ENCODE peak calls at places on chromosomes 13 and 19, in four cellular contexts. L is H1, T is HepG2, C is K562. P is an unnamed sample.
A peak's percentile ranks its signal among the peaks of the same experiment; 100 is the strongest.

GRCh38 chr13:113105032-113105993 is at the start of gene F7:
- DNase-seq in L (no peak), T (peak; percentile 91), C (no peak), P (no peak)

GRCh38 chr13:37995052-37995451 is 125.5 kb upstream of the TRPC4 start:
- DNase-seq in L (no peak), T (no peak), C (no peak), P (no peak)

GRCh38 chr13:103282571-103283450 is 216.6 kb upstream of the SLC10A2 start:
- DNase-seq in L (no peak), T (no peak), C (no peak), P (no peak)

GRCh38 chr13:87677334-87678234 is 6.4 kb downstream of the SLITRK5 start:
- DNase-seq in L (peak; percentile 73), T (peak; percentile 1), C (no peak), P (no peak)

GRCh38 chr13:25301347-25302113 is at the start of gene NUP58:
- DNase-seq in L (peak; percentile 85), T (peak; percentile 84), C (peak; percentile 76), P (peak; percentile 83)

GRCh38 chr13:23825179-23825578 is 64.0 kb downstream of the MIPEP start:
- DNase-seq in L (no peak), T (no peak), C (no peak), P (no peak)

GRCh38 chr13:32538621-32539246 is at the start of gene N4BP2L2:
- DNase-seq in L (peak; percentile 85), T (peak; percentile 96), C (peak; percentile 72), P (peak; percentile 94)

GRCh38 chr19:611506-611869 is 21.8 kb downstream of the HCN2 start:
- DNase-seq in L (no peak), T (no peak), C (no peak), P (no peak)

GRCh38 chr19:17402982-17403855 is 2.2 kb downstream of the BST2 start:
- DNase-seq in L (peak; percentile 88), T (no peak), C (peak; percentile 97), P (no peak)

GRCh38 chr13:112997188-112998135 is 28.4 kb downstream of the MCF2L start:
- DNase-seq in L (no peak), T (no peak), C (no peak), P (no peak)

GRCh38 chr13:47066261-47066660 is 169.4 kb upstream of the HTR2A start:
- DNase-seq in L (no peak), T (no peak), C (no peak), P (no peak)

GRCh38 chr19:4976412-4977298 is 7.7 kb downstream of the KDM4B start:
- DNase-seq in L (peak; percentile 70), T (peak; percentile 53), C (no peak), P (no peak)

GRCh38 chr13:100497394-100497793 is 91.2 kb downstream of the GGACT start:
- DNase-seq in L (no peak), T (no peak), C (no peak), P (no peak)

GRCh38 chr13:23950736-23951510 is 53.6 kb upstream of the C1QTNF9B start:
- DNase-seq in L (no peak), T (no peak), C (no peak), P (no peak)

GRCh38 chr13:20193924-20194631 is 1.3 kb upstream of the GJB2 start:
- DNase-seq in L (no peak), T (no peak), C (no peak), P (no peak)

GRCh38 chr19:45097776-45098520 is 5.0 kb downstream of the PPP1R37 start:
- DNase-seq in L (no peak), T (peak; percentile 90), C (peak; percentile 68), P (no peak)

GRCh38 chr13:44293908-44294735 is 79.5 kb upstream of the SERP2 start:
- DNase-seq in L (no peak), T (no peak), C (no peak), P (no peak)

GRCh38 chr19:38298841-38299680 is 5.0 kb upstream of the C19orf33 start:
- DNase-seq in L (no peak), T (no peak), C (no peak), P (no peak)

GRCh38 chr13:62781866-62782265 is 1366.2 kb upstream of the PCDH20 start:
- DNase-seq in L (no peak), T (no peak), C (no peak), P (no peak)

GRCh38 chr13:43493496-43494000 is 293.2 kb downstream of the ENOX1 start:
- DNase-seq in L (no peak), T (no peak), C (no peak), P (no peak)

GRCh38 chr13:61362522-61362921 is 53.1 kb downstream of the PCDH20 start:
- DNase-seq in L (no peak), T (no peak), C (no peak), P (no peak)

GRCh38 chr13:73842621-73843020 is 291.6 kb downstream of the KLF12 start:
- DNase-seq in L (no peak), T (no peak), C (no peak), P (no peak)

GRCh38 chr13:110944121-110944967 is 29.5 kb upstream of the ANKRD10 start:
- DNase-seq in L (no peak), T (peak; percentile 52), C (peak; percentile 44), P (no peak)

GRCh38 chr13:58953638-58954037 is 1210.1 kb downstream of the DIAPH3 start:
- DNase-seq in L (no peak), T (no peak), C (no peak), P (peak; percentile 87)
- TF ChIP-seq GABPA in L (no peak), T (no peak), C (no peak), P (peak; percentile 26)

GRCh38 chr13:83153833-83154232 is 728.4 kb downstream of the SLITRK1 start:
- DNase-seq in L (no peak), T (no peak), C (no peak), P (no peak)
- TF ChIP-seq ZNF274 in L (no peak), T (no peak), C (no peak), P (no peak)

DNA sequence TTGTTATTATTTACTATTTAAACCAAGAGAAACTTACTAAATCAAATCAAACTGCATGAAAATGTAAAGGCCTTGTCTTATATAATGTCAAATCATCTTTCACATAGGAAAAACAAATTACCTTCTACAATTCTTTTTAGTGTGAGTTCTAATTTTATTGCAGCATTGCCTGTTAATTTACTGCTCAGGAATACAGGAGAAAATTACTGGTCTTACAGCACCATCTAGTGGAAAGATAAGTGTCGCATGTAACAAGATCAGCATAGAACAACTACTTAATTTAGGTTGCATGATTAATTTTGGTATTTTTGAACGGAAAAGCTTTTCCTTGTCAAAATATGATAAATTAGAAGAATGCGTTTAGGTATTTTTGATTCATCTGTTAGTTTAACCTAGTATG is 502.7 kb downstream of the UQCRFS1 start:
- DNase-seq in L (no peak), T (peak; percentile 43), C (peak; percentile 54), P (peak; percentile 3)
- TF ChIP-seq GABPA in L (no peak), T (no peak), C (no peak), P (no peak)

GRCh38 chr13:79779061-79779460 is 298.1 kb downstream of the NDFIP2 start:
- DNase-seq in L (no peak), T (no peak), C (no peak), P (no peak)

GRCh38 chr13:79777504-79777903 is 296.5 kb downstream of the NDFIP2 start:
- DNase-seq in L (no peak), T (no peak), C (no peak), P (no peak)

GRCh38 chr13:79775830-79776229 is 294.9 kb downstream of the NDFIP2 start:
- DNase-seq in L (no peak), T (peak; percentile 38), C (no peak), P (no peak)

GRCh38 chr13:79779761-79780160 is 298.8 kb downstream of the NDFIP2 start:
- DNase-seq in L (no peak), T (peak; percentile 12), C (no peak), P (no peak)

GRCh38 chr13:79776538-79776937 is 295.6 kb downstream of the NDFIP2 start:
- DNase-seq in L (no peak), T (no peak), C (no peak), P (no peak)
- TF ChIP-seq ZNF274 in L (no peak), T (no peak), C (no peak), P (no peak)

DNA sequence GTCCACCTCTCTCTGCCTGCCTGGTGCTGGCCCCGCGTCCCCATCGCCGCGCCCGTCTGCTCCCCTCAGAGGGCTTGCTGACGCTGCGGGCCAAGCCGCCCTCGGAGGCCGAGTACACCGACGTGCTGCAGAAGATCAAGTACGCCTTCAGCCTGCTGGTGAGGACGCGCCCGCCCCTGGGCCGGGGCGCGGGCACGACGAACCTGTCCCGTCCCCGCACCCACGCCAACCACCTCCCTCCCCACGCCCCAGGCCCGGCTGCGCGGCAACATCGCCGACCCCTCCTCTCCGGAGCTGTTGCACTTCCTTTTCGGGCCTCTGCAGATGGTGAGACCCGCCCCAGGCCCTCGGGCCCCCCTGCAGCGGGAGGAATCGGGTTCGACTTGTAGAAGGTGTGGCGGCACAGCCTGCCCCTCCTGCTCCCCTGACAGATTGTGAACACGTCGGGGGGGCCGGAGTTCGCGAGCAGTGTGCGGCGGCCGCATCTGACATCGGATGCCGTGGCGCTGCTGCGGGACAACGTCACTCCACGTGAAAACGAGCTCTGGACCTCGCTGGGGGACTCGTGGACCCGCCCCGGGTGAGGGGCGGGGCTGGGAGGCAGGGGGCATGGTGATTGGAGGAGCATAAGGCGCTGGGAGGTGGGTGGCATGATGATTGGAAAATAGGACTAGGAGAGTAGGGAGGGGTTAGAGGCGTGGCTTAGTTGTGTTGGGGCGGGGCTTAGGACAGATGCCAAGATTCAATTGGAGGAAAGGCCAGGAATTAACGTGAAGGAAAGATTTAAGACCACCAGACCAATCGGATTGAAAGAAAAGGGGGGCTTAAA is 6.6 kb downstream of the EPS8L1 start:
- DNase-seq in L (peak; percentile 74), T (no peak), C (peak; percentile 51), P (no peak)
- TF ChIP-seq GABPA in L (no peak), T (no peak), C (no peak), P (no peak)

GRCh38 chr19:29587059-29587458 is 19.0 kb upstream of the POP4 start:
- DNase-seq in L (no peak), T (no peak), C (no peak), P (no peak)

GRCh38 chr19:29586401-29586800 is 19.7 kb upstream of the POP4 start:
- DNase-seq in L (no peak), T (no peak), C (no peak), P (no peak)

GRCh38 chr19:29579308-29579910 is 26.7 kb upstream of the POP4 start:
- DNase-seq in L (peak; percentile 3), T (no peak), C (no peak), P (no peak)

GRCh38 chr19:29581398-29581797 is 24.7 kb upstream of the POP4 start:
- DNase-seq in L (no peak), T (no peak), C (no peak), P (no peak)

DNA sequence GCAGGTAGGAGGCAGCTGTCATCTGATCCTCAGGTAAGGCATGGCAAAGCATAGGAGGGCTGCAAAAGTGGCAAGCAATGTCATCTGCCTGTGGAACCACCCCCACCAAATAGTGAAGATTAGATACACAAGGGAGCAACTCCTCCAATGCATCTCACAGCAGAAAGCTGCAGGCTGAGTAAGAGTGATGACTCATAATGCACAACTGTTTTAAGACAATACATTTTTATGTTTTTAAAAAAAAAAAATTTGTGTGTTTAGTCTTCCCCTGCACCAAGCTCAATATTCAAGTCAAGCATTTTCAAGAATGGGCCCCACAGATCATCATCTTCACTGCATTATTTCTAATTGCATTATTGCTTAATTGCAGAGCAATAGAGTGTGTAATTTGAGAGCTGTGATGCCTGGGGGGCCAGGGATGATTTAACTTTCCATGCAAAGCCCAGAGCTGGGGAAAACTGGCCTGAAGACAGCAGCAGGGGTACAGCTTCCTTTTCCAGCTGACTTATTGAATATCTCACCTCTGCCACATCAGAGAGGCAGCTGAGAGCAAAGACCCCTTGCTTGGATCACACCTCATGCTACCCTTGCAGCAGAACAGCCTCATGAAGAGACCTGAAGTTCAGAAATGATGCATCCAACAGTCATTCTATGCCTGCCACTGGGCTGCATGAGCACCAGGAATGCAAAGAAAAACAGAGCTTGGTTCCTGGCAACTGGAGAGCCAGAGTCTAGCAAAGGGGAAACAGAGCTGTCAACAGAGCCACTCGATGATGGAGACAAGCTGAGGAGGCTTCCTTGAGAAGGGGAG is 22.7 kb upstream of the POP4 start:
- DNase-seq in L (no peak), T (no peak), C (no peak), P (no peak)
- TF ChIP-seq ZNF274 in L (no peak), T (no peak), C (no peak), P (no peak)

P was measured in GM12878.